ENCODE peak calls at places on chromosome 11, in six cellular contexts. One of them, this sample, is unnamed.

GRCh38 chr11:112784323-112785073 is 176.7 kb upstream of the NCAM1 start:
- DNase-seq in OCI-LY7: no peak
- DNase-seq in DMS 273 treated with DMSO at 0.1 percent for 48 hours: no peak
- DNase-seq in heart left ventricle: peak; percentile 86
- DNase-seq in left cardiac atrium: peak; percentile 84
- DNase-seq in tibial nerve: peak; percentile 43
- DNase-seq in this sample: peak; percentile 70

GRCh38 chr11:22991196-22991595 is 130.9 kb upstream of the CCDC179 start:
- DNase-seq in OCI-LY7: no peak
- DNase-seq in tibial nerve: no peak
- DNase-seq in left cardiac atrium: no peak
- DNase-seq in DMS 273 treated with DMSO at 0.1 percent for 48 hours: no peak
- DNase-seq in heart left ventricle: no peak
- DNase-seq in this sample: no peak

GRCh38 chr11:121792185-121792584 is 323.8 kb downstream of the BLID start:
- DNase-seq in left cardiac atrium: no peak
- DNase-seq in tibial nerve: no peak
- DNase-seq in heart left ventricle: no peak
- DNase-seq in DMS 273 treated with DMSO at 0.1 percent for 48 hours: no peak
- DNase-seq in OCI-LY7: no peak
- DNase-seq in this sample: no peak

GRCh38 chr11:119496453-119496852 is 73.5 kb upstream of the THY1 start:
- DNase-seq in tibial nerve: no peak
- DNase-seq in left cardiac atrium: no peak
- DNase-seq in OCI-LY7: no peak
- DNase-seq in heart left ventricle: no peak
- DNase-seq in DMS 273 treated with DMSO at 0.1 percent for 48 hours: no peak
- DNase-seq in this sample: no peak

GRCh38 chr11:19570889-19571288 is 141.7 kb upstream of the NAV2 start:
- DNase-seq in heart left ventricle: no peak
- DNase-seq in tibial nerve: no peak
- DNase-seq in OCI-LY7: no peak
- DNase-seq in left cardiac atrium: no peak
- DNase-seq in DMS 273 treated with DMSO at 0.1 percent for 48 hours: no peak
- DNase-seq in this sample: no peak

GRCh38 chr11:134516529-134516928 is 104.5 kb upstream of the B3GAT1 start:
- DNase-seq in OCI-LY7: no peak
- DNase-seq in DMS 273 treated with DMSO at 0.1 percent for 48 hours: peak; percentile 52
- DNase-seq in heart left ventricle: no peak
- DNase-seq in tibial nerve: no peak
- DNase-seq in left cardiac atrium: no peak
- DNase-seq in this sample: peak; percentile 5

GRCh38 chr11:6395470-6396060 is 5.3 kb downstream of the SMPD1 start:
- DNase-seq in left cardiac atrium: no peak
- DNase-seq in tibial nerve: no peak
- DNase-seq in heart left ventricle: no peak
- DNase-seq in DMS 273 treated with DMSO at 0.1 percent for 48 hours: no peak
- DNase-seq in OCI-LY7: no peak
- DNase-seq in this sample: no peak

GRCh38 chr11:107370390-107370789 is 87.2 kb downstream of the CWF19L2 start:
- DNase-seq in heart left ventricle: no peak
- DNase-seq in DMS 273 treated with DMSO at 0.1 percent for 48 hours: no peak
- DNase-seq in tibial nerve: no peak
- DNase-seq in left cardiac atrium: no peak
- DNase-seq in OCI-LY7: no peak
- DNase-seq in this sample: no peak

GRCh38 chr11:17462940-17463339 is 13.7 kb downstream of the ABCC8 start:
- DNase-seq in DMS 273 treated with DMSO at 0.1 percent for 48 hours: no peak
- DNase-seq in OCI-LY7: no peak
- DNase-seq in heart left ventricle: no peak
- DNase-seq in left cardiac atrium: no peak
- DNase-seq in tibial nerve: no peak
- DNase-seq in this sample: no peak

GRCh38 chr11:26297179-26297970 is 34.6 kb upstream of the ANO3 start:
- DNase-seq in tibial nerve: peak; percentile 70
- DNase-seq in heart left ventricle: no peak
- DNase-seq in left cardiac atrium: no peak
- DNase-seq in DMS 273 treated with DMSO at 0.1 percent for 48 hours: peak; percentile 24
- DNase-seq in OCI-LY7: peak; percentile 69
- DNase-seq in this sample: no peak

GRCh38 chr11:100546714-100547113 is 140.4 kb upstream of the ARHGAP42 start:
- DNase-seq in OCI-LY7: no peak
- DNase-seq in left cardiac atrium: no peak
- DNase-seq in tibial nerve: no peak
- DNase-seq in DMS 273 treated with DMSO at 0.1 percent for 48 hours: no peak
- DNase-seq in heart left ventricle: no peak
- DNase-seq in this sample: no peak

GRCh38 chr11:120883404-120884135 is 140.3 kb upstream of the TBCEL start:
- DNase-seq in heart left ventricle: peak; percentile 79
- DNase-seq in OCI-LY7: no peak
- DNase-seq in tibial nerve: peak; percentile 30
- DNase-seq in DMS 273 treated with DMSO at 0.1 percent for 48 hours: no peak
- DNase-seq in left cardiac atrium: peak; percentile 81
- DNase-seq in this sample: peak; percentile 28

GRCh38 chr11:66275984-66276612 is 1.9 kb upstream of the CNIH2 start:
- DNase-seq in OCI-LY7: no peak
- DNase-seq in DMS 273 treated with DMSO at 0.1 percent for 48 hours: no peak
- DNase-seq in left cardiac atrium: no peak
- DNase-seq in tibial nerve: no peak
- DNase-seq in heart left ventricle: no peak
- DNase-seq in this sample: no peak

GRCh38 chr11:128205796-128206195 is 381.6 kb downstream of the ETS1 start:
- DNase-seq in OCI-LY7: no peak
- DNase-seq in DMS 273 treated with DMSO at 0.1 percent for 48 hours: no peak
- DNase-seq in tibial nerve: no peak
- DNase-seq in left cardiac atrium: no peak
- DNase-seq in heart left ventricle: no peak
- DNase-seq in this sample: no peak

GRCh38 chr11:70115778-70116177 is 37.7 kb downstream of the ANO1 start:
- DNase-seq in left cardiac atrium: no peak
- DNase-seq in DMS 273 treated with DMSO at 0.1 percent for 48 hours: no peak
- DNase-seq in heart left ventricle: no peak
- DNase-seq in tibial nerve: no peak
- DNase-seq in OCI-LY7: no peak
- DNase-seq in this sample: no peak

GRCh38 chr11:2585566-2586090 is 114.2 kb downstream of the KCNQ1OT1 start:
- DNase-seq in heart left ventricle: peak; percentile 7
- DNase-seq in left cardiac atrium: no peak
- DNase-seq in DMS 273 treated with DMSO at 0.1 percent for 48 hours: no peak
- DNase-seq in tibial nerve: no peak
- DNase-seq in OCI-LY7: no peak
- DNase-seq in this sample: no peak

GRCh38 chr11:66226111-66226510 is 42.3 kb upstream of the RAB1B start:
- DNase-seq in heart left ventricle: no peak
- DNase-seq in tibial nerve: no peak
- DNase-seq in left cardiac atrium: no peak
- DNase-seq in DMS 273 treated with DMSO at 0.1 percent for 48 hours: no peak
- DNase-seq in OCI-LY7: no peak
- DNase-seq in this sample: no peak

GRCh38 chr11:35308157-35308556 is 111.2 kb downstream of the SLC1A2 start:
- DNase-seq in tibial nerve: no peak
- DNase-seq in OCI-LY7: no peak
- DNase-seq in DMS 273 treated with DMSO at 0.1 percent for 48 hours: no peak
- DNase-seq in left cardiac atrium: no peak
- DNase-seq in heart left ventricle: no peak
- DNase-seq in this sample: no peak

GRCh38 chr11:118622376-118623290 is 15.2 kb downstream of the PHLDB1 start:
- DNase-seq in heart left ventricle: peak; percentile 88
- DNase-seq in OCI-LY7: no peak
- DNase-seq in DMS 273 treated with DMSO at 0.1 percent for 48 hours: peak; percentile 69
- DNase-seq in left cardiac atrium: peak; percentile 74
- DNase-seq in tibial nerve: no peak
- DNase-seq in this sample: peak; percentile 55

GRCh38 chr11:123308077-123308476 is 113.0 kb upstream of the CLMP start:
- DNase-seq in OCI-LY7: no peak
- DNase-seq in left cardiac atrium: no peak
- DNase-seq in heart left ventricle: peak; percentile 60
- DNase-seq in tibial nerve: peak; percentile 8
- DNase-seq in DMS 273 treated with DMSO at 0.1 percent for 48 hours: peak; percentile 66
- DNase-seq in this sample: no peak

GRCh38 chr11:87889126-87889525 is 286.1 kb downstream of the RAB38 start:
- DNase-seq in tibial nerve: no peak
- DNase-seq in heart left ventricle: no peak
- DNase-seq in left cardiac atrium: no peak
- DNase-seq in OCI-LY7: no peak
- DNase-seq in DMS 273 treated with DMSO at 0.1 percent for 48 hours: no peak
- DNase-seq in this sample: no peak

GRCh38 chr11:12775955-12776354 is 101.7 kb downstream of the TEAD1 start:
- DNase-seq in tibial nerve: no peak
- DNase-seq in DMS 273 treated with DMSO at 0.1 percent for 48 hours: no peak
- DNase-seq in OCI-LY7: no peak
- DNase-seq in heart left ventricle: no peak
- DNase-seq in left cardiac atrium: no peak
- DNase-seq in this sample: no peak

GRCh38 chr11:77819921-77820564 is 479 bp downstream of the RSF1 start:
- DNase-seq in OCI-LY7: peak; percentile 41
- DNase-seq in heart left ventricle: peak; percentile 57
- DNase-seq in tibial nerve: peak; percentile 15
- DNase-seq in DMS 273 treated with DMSO at 0.1 percent for 48 hours: no peak
- DNase-seq in left cardiac atrium: peak; percentile 59
- DNase-seq in this sample: peak; percentile 51

GRCh38 chr11:132941024-132941646 is 591.2 kb downstream of the OPCML start:
- DNase-seq in tibial nerve: peak; percentile 36
- DNase-seq in heart left ventricle: no peak
- DNase-seq in OCI-LY7: peak; percentile 17
- DNase-seq in left cardiac atrium: no peak
- DNase-seq in DMS 273 treated with DMSO at 0.1 percent for 48 hours: no peak
- DNase-seq in this sample: no peak

This sample was measured in uterus.